ENCODE peak calls at places on chromosomes 16 and 17, in six cellular contexts. P is ELF-1, E is Right ventricle myocardium superior, M is endothelial cell of umbilical vein, G is mesothelial cell of epicardium, K is activated B cell treated with CpG ODN at 0.5 μM for 24 hours. B is an unnamed sample.

GRCh38 chr16:84532299-84532724 is 27.9 kb upstream of the MEAK7 start:
- DNase-seq in E (peak), P (peak), M (peak), G (no peak), K (no peak), B (peak)

GRCh38 chr17:39979865-39980401 is 674 bp upstream of the PSMD3 start:
- DNase-seq in P (no peak), M (no peak), K (no peak), E (no peak), G (no peak), B (peak)

GRCh38 chr17:40071720-40072480 is 9.1 kb downstream of the THRA start:
- DNase-seq in E (peak), K (no peak), P (no peak), G (no peak), M (peak), B (no peak)

GRCh38 chr16:85196976-85197375 is 84.7 kb upstream of the CIBAR2 start:
- DNase-seq in P (no peak), E (peak), G (no peak), M (no peak), K (no peak), B (no peak)

GRCh38 chr17:58281511-58282011 is 826 bp upstream of the MPO start:
- DNase-seq in K (no peak), P (peak), M (no peak), G (no peak), E (no peak), B (peak)

GRCh38 chr17:29279397-29280070 is 14.4 kb downstream of the NUFIP2 start:
- DNase-seq in M (no peak), G (no peak), P (no peak), E (no peak), K (no peak), B (no peak)

GRCh38 chr17:19520641-19521040 is 13.0 kb upstream of the SLC47A1 start:
- DNase-seq in K (no peak), E (no peak), G (no peak), M (no peak), P (no peak), B (no peak)

GRCh38 chr17:29124135-29124930 is 55.9 kb downstream of the MYO18A start:
- DNase-seq in M (peak), K (no peak), P (peak), G (no peak), E (no peak), B (peak)

GRCh38 chr17:37067555-37068111 is 118.9 kb downstream of the AATF start:
- DNase-seq in K (no peak), E (peak), G (no peak), P (peak), M (peak), B (peak)

GRCh38 chr16:71338632-71339031 is 19.9 kb upstream of the CALB2 start:
- DNase-seq in M (no peak), K (no peak), G (no peak), P (no peak), E (no peak), B (no peak)

B was measured in mesendoderm.